ENCODE peak calls at places on chromosomes 5 and 9, in four cellular contexts. D, L, F and E are unnamed samples.

GRCh38 chr9:112437406-112437805 is 49.2 kb upstream of the KIAA1958 start:
- DNase-seq in D (no peak), L (no peak), F (no peak), E (no peak)

GRCh38 chr9:96858018-96858573 is 3.8 kb upstream of the ZNF782 start:
- DNase-seq in D (no peak), L (no peak), F (no peak), E (no peak)

GRCh38 chr9:110095238-110095637 is 112.7 kb downstream of the C9orf152 start:
- DNase-seq in D (peak; percentile 40), L (no peak), F (no peak), E (no peak)

GRCh38 chr9:128159073-128159783 is 837 bp upstream of the BBLN start:
- DNase-seq in D (no peak), L (no peak), F (peak; percentile 69), E (peak; percentile 36)

GRCh38 chr9:97562542-97562941 is 61.1 kb downstream of the TMOD1 start:
- DNase-seq in D (no peak), L (no peak), F (no peak), E (no peak)

GRCh38 chr5:164708831-164709230 is 1203.4 kb downstream of the MAT2B start:
- DNase-seq in D (no peak), L (no peak), F (no peak), E (no peak)

GRCh38 chr5:159179556-159180305 is 29.6 kb downstream of the RNF145 start:
- DNase-seq in D (no peak), L (no peak), F (no peak), E (no peak)

GRCh38 chr5:5558593-5558992 is 136.1 kb downstream of the ICE1 start:
- DNase-seq in D (no peak), L (no peak), F (no peak), E (no peak)

GRCh38 chr5:55600536-55601208 is 65.9 kb upstream of the PLPP1 start:
- DNase-seq in D (no peak), L (no peak), F (peak; percentile 25), E (no peak)

GRCh38 chr5:95284512-95285405 is at the start of gene MCTP1:
- DNase-seq in D (no peak), L (peak; percentile 67), F (no peak), E (peak; percentile 6)

GRCh38 chr5:1800470-1801060 is 642 bp upstream of the NDUFS6 start:
- DNase-seq in D (no peak), L (peak; percentile 47), F (no peak), E (no peak)

GRCh38 chr5:603081-603998 is 8.8 kb upstream of the CEP72 start:
- DNase-seq in D (peak; percentile 80), L (no peak), F (no peak), E (no peak)

GRCh38 chr5:115461506-115462290 is 82.9 kb downstream of the FEM1C start:
- DNase-seq in D (no peak), L (no peak), F (peak; percentile 71), E (no peak)

GRCh38 chr5:159050408-159051091 is 49.2 kb downstream of the EBF1 start:
- DNase-seq in D (no peak), L (no peak), F (no peak), E (peak; percentile 69)

GRCh38 chr5:80147119-80147815 is 108.6 kb downstream of the SERINC5 start:
- DNase-seq in D (no peak), L (no peak), F (no peak), E (no peak)

GRCh38 chr9:117034862-117035261 is 347.8 kb downstream of the TRIM32 start:
- DNase-seq in D (no peak), L (peak; percentile 75), F (no peak), E (no peak)

GRCh38 chr9:134641173-134641985 is at the start of gene COL5A1:
- DNase-seq in D (peak; percentile 98), L (peak; percentile 94), F (no peak), E (no peak)

GRCh38 chr9:69549310-69550202 is 122.6 kb downstream of the APBA1 start:
- DNase-seq in D (no peak), L (peak; percentile 35), F (peak; percentile 69), E (peak; percentile 5)

GRCh38 chr5:110031402-110032140 is 341.8 kb downstream of the MAN2A1 start:
- DNase-seq in D (no peak), L (no peak), F (no peak), E (no peak)

GRCh38 chr9:20031836-20032235 is 243.0 kb upstream of the SLC24A2 start:
- DNase-seq in D (no peak), L (no peak), F (no peak), E (no peak)

GRCh38 chr9:103530934-103531333 is 535.8 kb downstream of the CYLC2 start:
- DNase-seq in D (no peak), L (no peak), F (no peak), E (no peak)